ENCODE peak calls at places on chromosomes 6 and 20, in six cellular contexts. M is IMR-90; C is naive thymus-derived CD4-positive, alpha-beta T cell; O is esophagus squamous epithelium; L is CD4-positive, alpha-beta T cell; B is heart right ventricle. R is an unnamed sample. For H3K9me3 and H3K27me3, the result is how much of the 10 kb centered on the place peaks cover.

GRCh38 chr20:49909499-49910339 is 5.6 kb downstream of the SPATA2 start:
- DNase-seq in M (no peak), C (no peak), O (no peak), L (no peak), B (peak), R (no peak)

GRCh38 chr6:133503330-133503729 is 262.2 kb downstream of the EYA4 start:
- DNase-seq in M (no peak), C (no peak), O (no peak), L (no peak), B (no peak), R (no peak)

GRCh38 chr6:132130530-132131298 is 179.5 kb upstream of the CCN2 start:
- DNase-seq in M (peak), C (no peak), O (no peak), L (no peak), B (peak), R (no peak)

GRCh38 chr6:151803743-151804142 is 3.7 kb upstream of the ESR1 start:
- DNase-seq in M (no peak), C (no peak), O (no peak), L (no peak), B (no peak), R (no peak)

GRCh38 chr20:37343212-37343993 is 2.5 kb upstream of the SRC start:
- DNase-seq in M (no peak), C (no peak), O (no peak), L (no peak), B (no peak), R (peak)

GRCh38 chr6:41505084-41506049 is 40.8 kb upstream of the FOXP4 start:
- DNase-seq in M (peak), C (no peak), O (no peak), L (no peak), B (peak), R (peak)

GRCh38 chr6:13716955-13717295 is 5.3 kb upstream of the RANBP9 start:
- DNase-seq in M (no peak), C (no peak), O (no peak), L (no peak), B (no peak), R (no peak)

GRCh38 chr6:149379977-149380376 is 20.1 kb upstream of the SUMO4 start:
- DNase-seq in M (no peak), C (no peak), O (no peak), L (no peak), B (no peak), R (no peak)

GRCh38 chr20:23119456-23120216 is 33.5 kb upstream of the CD93 start:
- DNase-seq in M (no peak), C (no peak), O (no peak), L (no peak), B (no peak), R (no peak)

GRCh38 chr6:32151131-32151884 is 431 bp downstream of the PRRT1 start:
- DNase-seq in M (no peak), C (no peak), O (no peak), L (no peak), B (no peak), R (no peak)

GRCh38 chr6:20605581-20605980 is 71.3 kb downstream of the CDKAL1 start:
- DNase-seq in M (peak), C (no peak), O (no peak), L (no peak), B (no peak), R (no peak)

GRCh38 chr6:17431581-17431980 is 38.2 kb downstream of the CAP2 start:
- DNase-seq in M (peak), C (no peak), O (no peak), L (no peak), B (no peak), R (no peak)

GRCh38 chr6:168513766-168514165 is 72.8 kb downstream of the SMOC2 start:
- DNase-seq in M (no peak), C (no peak), O (no peak), L (no peak), B (no peak), R (no peak)

GRCh38 chr6:168516941-168517741 is 76.2 kb downstream of the SMOC2 start:
- DNase-seq in M (no peak), C (no peak), O (no peak), L (no peak), B (no peak), R (no peak)

GRCh38 chr6:168517742-168518347 is 76.9 kb downstream of the SMOC2 start:
- DNase-seq in M (no peak), C (no peak), O (no peak), L (no peak), B (no peak), R (no peak)

GRCh38 chr6:168515376-168515775 is 74.4 kb downstream of the SMOC2 start:
- DNase-seq in M (no peak), C (no peak), O (no peak), L (no peak), B (no peak), R (no peak)

GRCh38 chr6:168514216-168514615 is 73.2 kb downstream of the SMOC2 start:
- DNase-seq in M (no peak), C (no peak), O (no peak), L (no peak), B (peak), R (no peak)
- H3K9me3 ChIP-seq in M (under half), C (under half), O (under half), L (under half), B (under half), R (under half)

GRCh38 chr6:2900221-2900807 is 2.8 kb downstream of the SERPINB9 start:
- DNase-seq in M (no peak), C (no peak), O (no peak), L (no peak), B (no peak), R (no peak)
- H3K27me3 ChIP-seq in M (under half), C (under half), O (under half), L (under half), B (under half), R (under half)

GRCh38 chr20:41599699-41600104 is 18.5 kb downstream of the CHD6 start:
- DNase-seq in M (no peak), C (no peak), O (no peak), L (no peak), B (no peak), R (no peak)
- H3K9me3 ChIP-seq in M (under half), C (half or more), O (under half), L (half or more), B (under half), R (under half)

GRCh38 chr20:63032026-63032800 is 25.4 kb upstream of the BHLHE23 start:
- DNase-seq in M (no peak), C (no peak), O (no peak), L (no peak), B (no peak), R (no peak)
- H3K27me3 ChIP-seq in M (half or more), C (under half), O (under half), L (under half), B (under half), R (under half)

DNA sequence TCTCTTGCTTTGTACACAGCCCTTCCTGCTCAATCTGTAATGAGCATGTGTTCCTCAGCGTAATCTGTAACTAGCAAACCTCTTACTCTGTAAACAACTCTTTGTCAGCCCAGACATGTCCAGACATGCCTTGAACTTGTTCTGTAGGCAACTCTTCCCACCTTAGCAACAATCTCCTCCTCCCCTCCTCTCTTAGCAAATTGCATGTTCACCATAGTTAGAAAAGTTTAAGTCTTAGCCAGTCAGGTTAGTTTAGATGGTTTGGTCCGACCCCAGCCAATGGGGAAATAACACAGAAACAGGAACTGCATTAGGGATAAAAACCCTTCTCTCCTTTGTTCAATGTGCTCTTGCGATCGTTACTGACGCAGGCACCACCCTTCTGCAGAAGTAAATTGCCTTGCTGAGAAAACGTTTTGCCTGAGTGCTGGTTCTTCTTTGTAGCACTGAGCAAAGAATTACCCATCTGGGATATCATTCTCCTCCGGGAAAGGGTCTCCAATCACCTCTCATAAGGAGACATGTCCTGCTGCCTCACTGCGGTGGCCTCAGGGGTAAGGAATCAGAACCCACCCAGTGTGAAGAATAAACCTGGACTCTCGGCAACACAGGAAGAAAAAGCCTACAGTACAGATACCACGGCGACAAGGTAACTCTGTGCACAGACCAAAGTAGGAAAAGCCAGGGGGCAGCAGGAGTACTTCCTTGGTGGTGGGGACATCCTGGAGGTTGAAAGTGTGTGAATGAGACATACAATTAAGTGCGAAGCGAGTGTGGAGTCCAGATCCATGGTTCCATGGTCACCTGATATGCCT is 26.2 kb downstream of the PLN start:
- DNase-seq in M (peak), C (no peak), O (no peak), L (no peak), B (no peak), R (no peak)
- H3K9me3 ChIP-seq in M (under half), C (half or more), O (under half), L (half or more), B (under half), R (under half)

GRCh38 chr20:56004611-56005388 is 519 bp downstream of the CBLN4 start:
- DNase-seq in M (no peak), C (no peak), O (no peak), L (no peak), B (no peak), R (peak)

GRCh38 chr20:56003966-56004365 is 1.4 kb downstream of the CBLN4 start:
- DNase-seq in M (no peak), C (no peak), O (no peak), L (no peak), B (no peak), R (no peak)

GRCh38 chr20:56003111-56003800 is 2.1 kb downstream of the CBLN4 start:
- DNase-seq in M (no peak), C (no peak), O (no peak), L (no peak), B (no peak), R (no peak)

GRCh38 chr20:56001890-56002289 is 3.4 kb downstream of the CBLN4 start:
- DNase-seq in M (no peak), C (no peak), O (no peak), L (no peak), B (no peak), R (no peak)

DNA sequence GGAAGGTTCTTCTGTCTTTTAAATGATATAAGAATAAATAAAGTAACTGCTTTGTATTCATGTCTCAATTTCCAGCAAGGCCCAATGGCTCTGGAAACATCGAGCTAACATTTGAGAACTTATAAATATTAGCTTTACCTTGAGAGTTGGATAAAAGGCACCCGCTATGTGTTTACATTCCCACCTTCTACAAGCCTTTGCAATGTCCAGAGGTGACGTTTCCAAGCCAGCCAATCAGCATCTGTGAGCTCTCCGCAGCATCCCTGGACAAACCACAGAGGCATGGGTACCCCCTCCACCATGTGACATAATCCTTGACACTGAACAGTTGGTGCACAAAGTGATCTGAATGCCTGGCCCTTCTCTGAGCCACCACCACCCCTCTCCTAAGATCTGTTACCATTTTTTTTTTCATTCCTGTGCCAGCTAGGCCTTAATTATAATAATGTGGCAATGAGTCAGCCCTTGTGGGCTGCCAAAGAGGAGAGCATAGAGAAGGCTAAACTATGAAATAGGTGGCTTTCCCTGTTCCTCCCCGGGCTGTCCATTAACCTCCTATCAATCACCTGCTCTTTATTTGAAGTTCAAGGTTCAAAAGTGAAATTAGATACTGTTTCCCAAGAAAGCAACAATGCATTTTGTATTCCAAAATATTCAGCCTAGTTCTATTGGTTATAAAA is 4.1 kb downstream of the CBLN4 start:
- DNase-seq in M (no peak), C (no peak), O (no peak), L (no peak), B (no peak), R (no peak)
- H3K27me3 ChIP-seq in M (under half), C (under half), O (under half), L (under half), B (under half), R (under half)

GRCh38 chr6:128357391-128358110 is 162.8 kb downstream of the PTPRK start:
- DNase-seq in M (no peak), C (no peak), O (no peak), L (no peak), B (no peak), R (no peak)
- H3K9me3 ChIP-seq in M (under half), C (under half), O (under half), L (under half), B (under half), R (under half)